ENCODE peak calls at places on chromosomes 1 and 21, in four cellular contexts. J is PC-3, R is endothelial cell of umbilical vein, Y is A549. F is an unnamed sample.

GRCh38 chr1:91569411-91570104 is 68.9 kb downstream of the CDC7 start:
- DNase-seq in Y (peak; percentile 46), R (peak; percentile 82), J (peak; percentile 85), F (no peak)

GRCh38 chr1:89425056-89425455 is 61.2 kb downstream of the GBP6 start:
- DNase-seq in R (no peak), Y (no peak), J (peak; percentile 66), F (no peak)

GRCh38 chr1:8197493-8198282 is 120.2 kb upstream of the SLC45A1 start:
- DNase-seq in J (peak; percentile 96), Y (peak; percentile 91), R (peak; percentile 94), F (no peak)

GRCh38 chr1:161032409-161032808 is 6.4 kb downstream of the TSTD1 start:
- DNase-seq in J (no peak), R (no peak), Y (no peak), F (no peak)

GRCh38 chr1:169041371-169041770 is 65.1 kb upstream of the ATP1B1 start:
- DNase-seq in Y (no peak), J (no peak), R (no peak), F (no peak)

GRCh38 chr1:210049616-210050015 is 111.6 kb downstream of the SYT14 start:
- DNase-seq in Y (no peak), R (no peak), J (no peak), F (no peak)

GRCh38 chr1:94922756-94923465 is 4.0 kb downstream of the CNN3 start:
- DNase-seq in Y (no peak), R (no peak), J (no peak), F (peak; percentile 40)

GRCh38 chr1:12015001-12015491 is 4.3 kb upstream of the MIIP start:
- DNase-seq in J (no peak), Y (no peak), R (no peak), F (no peak)

GRCh38 chr1:200279810-200280411 is 129.9 kb downstream of the ZNF281 start:
- DNase-seq in R (peak; percentile 74), J (peak; percentile 99), Y (peak; percentile 68), F (peak; percentile 72)

GRCh38 chr1:32246888-32247273 is at the start of gene FAM167B:
- DNase-seq in R (peak; percentile 37), Y (no peak), J (peak; percentile 56), F (no peak)

GRCh38 chr1:30724175-30724574 is 790 bp upstream of the MATN1 start:
- DNase-seq in Y (no peak), J (no peak), R (no peak), F (no peak)

GRCh38 chr1:54649130-54649898 is 7.7 kb downstream of the MROH7 start:
- DNase-seq in Y (peak; percentile 28), R (no peak), J (no peak), F (no peak)

GRCh38 chr1:60126733-60127132 is 53.2 kb upstream of the C1orf87 start:
- DNase-seq in J (no peak), Y (peak; percentile 7), R (no peak), F (peak; percentile 18)

GRCh38 chr21:42455196-42455595 is 40.8 kb downstream of the RSPH1 start:
- DNase-seq in J (no peak), R (no peak), Y (no peak), F (no peak)

GRCh38 chr1:56029329-56030003 is 549.9 kb downstream of the PLPP3 start:
- DNase-seq in J (peak; percentile 12), Y (peak; percentile 17), R (no peak), F (no peak)

GRCh38 chr1:29682918-29683314 is 446.6 kb downstream of the PTPRU start:
- DNase-seq in R (no peak), J (peak; percentile 83), Y (no peak), F (no peak)

GRCh38 chr1:201711101-201711597 is 117.8 kb upstream of the IPO9 start:
- DNase-seq in J (no peak), Y (no peak), R (no peak), F (peak; percentile 18)

GRCh38 chr21:43808832-43809251 is 19.5 kb downstream of the RRP1 start:
- DNase-seq in Y (no peak), R (no peak), J (no peak), F (no peak)

GRCh38 chr1:89104147-89104546 is 21.8 kb downstream of the GBP2 start:
- DNase-seq in R (no peak), Y (no peak), J (no peak), F (no peak)

GRCh38 chr1:25543425-25544242 is at the start of gene LDLRAP1:
- DNase-seq in J (peak; percentile 84), Y (peak; percentile 59), R (peak; percentile 74), F (peak; percentile 90)

GRCh38 chr1:168687796-168688195 is 41.2 kb downstream of the DPT start:
- DNase-seq in Y (peak; percentile 33), R (no peak), J (peak; percentile 48), F (peak; percentile 54)

GRCh38 chr1:100989306-100990077 is 36.1 kb downstream of the DPH5 start:
- DNase-seq in J (peak; percentile 54), Y (no peak), R (peak; percentile 91), F (no peak)

GRCh38 chr1:55215194-55216021 is at the start of gene USP24:
- DNase-seq in R (peak; percentile 69), Y (peak; percentile 77), J (peak; percentile 81), F (peak; percentile 94)

GRCh38 chr21:31334648-31335121 is 9.4 kb downstream of the TIAM1 start:
- DNase-seq in R (no peak), J (no peak), Y (no peak), F (no peak)

GRCh38 chr1:208137144-208137682 is 107.0 kb downstream of the PLXNA2 start:
- DNase-seq in J (peak; percentile 49), R (no peak), Y (no peak), F (no peak)

GRCh38 chr1:91278754-91279153 is 125.9 kb downstream of the HFM1 start:
- DNase-seq in Y (peak; percentile 18), J (peak; percentile 25), R (peak; percentile 16), F (peak; percentile 22)

GRCh38 chr1:109947582-109948284 is 36.8 kb upstream of the AHCYL1 start:
- DNase-seq in J (no peak), R (peak; percentile 17), Y (no peak), F (no peak)

GRCh38 chr1:25051504-25051903 is 121.4 kb upstream of the RUNX3 start:
- DNase-seq in R (no peak), Y (no peak), J (no peak), F (no peak)

GRCh38 chr1:59703226-59703917 is 111.4 kb upstream of the HOOK1 start:
- DNase-seq in Y (no peak), J (no peak), R (peak; percentile 63), F (no peak)

GRCh38 chr1:1318131-1318652 is 6.3 kb downstream of the INTS11 start:
- DNase-seq in Y (peak; percentile 77), R (peak; percentile 45), J (peak; percentile 99), F (no peak)

GRCh38 chr1:66253330-66253921 is 280.5 kb upstream of the SGIP1 start:
- DNase-seq in R (peak; percentile 89), Y (peak; percentile 75), J (peak; percentile 88), F (peak; percentile 63)

GRCh38 chr1:181129771-181130606 is 41.5 kb downstream of the IER5 start:
- DNase-seq in Y (no peak), R (no peak), J (no peak), F (no peak)

GRCh38 chr1:17586172-17586963 is 46.9 kb downstream of the ARHGEF10L start:
- DNase-seq in Y (peak; percentile 30), R (no peak), J (peak; percentile 52), F (no peak)

GRCh38 chr1:183674339-183674738 is 21.2 kb upstream of the APOBEC4 start:
- DNase-seq in R (no peak), Y (no peak), J (no peak), F (no peak)

DNA sequence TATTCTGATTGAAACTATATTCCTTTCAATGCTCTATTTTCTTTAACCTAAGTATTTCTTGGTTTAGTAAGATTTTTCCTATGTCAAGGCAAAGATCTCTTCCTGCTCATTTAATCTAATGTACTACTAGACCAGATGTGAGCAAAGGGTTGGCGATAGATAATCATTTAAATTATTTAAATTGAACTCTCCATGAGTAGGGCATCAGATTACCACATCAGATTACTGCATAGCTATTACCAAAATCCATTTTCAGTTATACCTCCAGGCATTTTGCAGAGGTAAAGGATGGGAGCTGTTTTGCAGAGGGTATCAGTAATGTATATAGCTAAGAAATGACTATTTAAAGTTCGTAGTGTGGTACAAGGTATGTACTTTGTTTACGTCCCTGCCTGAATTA is 607.9 kb downstream of the PTPRC start:
- DNase-seq in Y (no peak), J (no peak), R (no peak), F (no peak)
- H3K4me2 ChIP-seq in Y (no peak overlapping the region), J (no peak overlapping the region), R (no peak overlapping the region), F (no peak overlapping the region)

GRCh38 chr1:21383785-21384401 is 56.0 kb upstream of the NBPF3 start:
- DNase-seq in Y (no peak), R (no peak), J (no peak), F (peak; percentile 26)
- H3K4me2 ChIP-seq in Y (no peak overlapping the region), R (no peak overlapping the region), J (no peak overlapping the region), F (no peak overlapping the region)

DNA sequence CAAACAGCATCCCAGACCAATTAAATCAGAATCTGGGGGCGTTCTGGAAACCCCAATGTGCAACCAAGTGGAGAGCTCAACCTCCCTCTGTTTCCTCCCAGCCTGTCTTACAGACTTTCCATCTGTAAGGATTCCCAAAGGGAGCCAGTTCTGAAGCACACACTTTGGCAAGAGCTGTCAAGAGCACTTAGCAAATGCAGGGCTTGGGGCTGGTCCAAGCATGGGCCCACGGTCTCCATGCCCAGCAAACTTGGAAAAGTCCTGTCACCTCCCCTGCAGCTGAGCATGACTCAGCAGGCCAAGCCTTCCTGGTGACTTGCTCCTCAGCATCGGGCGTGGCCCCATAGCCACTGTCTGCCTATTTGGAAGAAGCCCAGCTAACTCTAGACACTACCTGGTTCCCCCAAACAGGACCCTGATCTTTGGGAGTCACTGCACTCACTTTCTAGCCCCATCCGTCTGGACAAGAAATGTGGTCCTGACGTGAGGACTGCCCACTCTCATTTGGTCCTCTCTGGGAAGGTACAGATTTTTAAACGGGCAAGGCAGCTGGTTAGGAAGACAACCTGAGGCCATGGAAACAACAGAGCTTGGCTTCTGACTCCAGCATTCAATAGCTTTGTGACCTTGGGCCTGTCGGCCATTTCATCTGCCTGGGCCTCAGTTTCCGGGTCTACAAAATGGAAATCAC is 16.9 kb downstream of the SLC2A1 start:
- DNase-seq in J (peak; percentile 97), R (peak; percentile 79), Y (peak; percentile 91), F (no peak)
- H3K4me2 ChIP-seq in J (peak overlapping the region; percentile 66), R (peak overlapping the region; percentile 11), Y (peak overlapping the region; percentile 76), F (no peak overlapping the region)

GRCh38 chr1:225921734-225922709 is 2.0 kb downstream of the PYCR2 start:
- DNase-seq in R (no peak), Y (no peak), J (peak; percentile 91), F (no peak)
- H3K4me2 ChIP-seq in R (no peak overlapping the region), Y (peak overlapping the region; percentile 89), J (peak overlapping the region; percentile 85), F (no peak overlapping the region)

GRCh38 chr1:244844155-244845121 is 9.0 kb downstream of the COX20 start:
- DNase-seq in J (no peak), Y (no peak), R (no peak), F (no peak)
- H3K4me2 ChIP-seq in J (no peak overlapping the region), Y (no peak overlapping the region), R (no peak overlapping the region), F (no peak overlapping the region)

GRCh38 chr1:28050746-28051145 is 37.7 kb downstream of the EYA3 start:
- DNase-seq in R (no peak), J (no peak), Y (no peak), F (no peak)

GRCh38 chr1:28044399-28044798 is 44.0 kb downstream of the EYA3 start:
- DNase-seq in J (no peak), Y (no peak), R (no peak), F (no peak)

GRCh38 chr1:28046716-28047115 is 41.7 kb downstream of the EYA3 start:
- DNase-seq in J (no peak), Y (no peak), R (no peak), F (no peak)

GRCh38 chr1:28045777-28046176 is 42.6 kb downstream of the EYA3 start:
- DNase-seq in R (peak; percentile 69), Y (no peak), J (peak; percentile 52), F (no peak)
- H3K4me2 ChIP-seq in R (peak overlapping the region; percentile 25), Y (no peak overlapping the region), J (no peak overlapping the region), F (no peak overlapping the region)